ENCODE peak calls at places on chromosomes 13 and 19, in eight cellular contexts. O, E, R, P, Z, W, Y and M are unnamed samples.

GRCh38 chr13:87684850-87685735 is 13.9 kb downstream of the SLITRK5 start:
- DNase-seq in E (no peak), Z (no peak), Y (no peak), R (no peak), P (no peak), W (no peak), O (no peak), M (no peak)

GRCh38 chr13:71712988-71713653 is 153.9 kb downstream of the DACH1 start:
- DNase-seq in Y (peak), O (no peak), W (no peak), R (no peak), E (no peak), Z (peak), P (no peak), M (no peak)

GRCh38 chr13:95509521-95510315 is 42.8 kb upstream of the CLDN10 start:
- DNase-seq in Z (no peak), W (no peak), Y (no peak), E (peak), O (no peak), P (peak), R (no peak), M (no peak)

GRCh38 chr19:11361771-11362731 is 6.8 kb downstream of the PLPPR2 start:
- DNase-seq in Z (no peak), P (no peak), Y (no peak), W (no peak), E (no peak), O (no peak), R (no peak), M (no peak)

GRCh38 chr13:25468330-25469178 is 96.8 kb downstream of the ATP8A2 start:
- DNase-seq in Y (no peak), R (no peak), Z (no peak), E (no peak), W (no peak), O (no peak), P (no peak), M (peak)

GRCh38 chr19:18760440-18761383 is 30.4 kb downstream of the COMP start:
- DNase-seq in Y (no peak), P (no peak), W (no peak), E (no peak), O (no peak), Z (no peak), R (no peak), M (no peak)

GRCh38 chr19:49829200-49829599 is 11.1 kb downstream of the MED25 start:
- DNase-seq in P (no peak), O (no peak), Z (no peak), R (no peak), E (no peak), Y (no peak), W (no peak), M (no peak)

GRCh38 chr13:26230703-26231102 is 8.6 kb upstream of the RNF6 start:
- DNase-seq in R (no peak), E (no peak), O (no peak), P (no peak), Y (no peak), W (no peak), Z (no peak), M (no peak)

GRCh38 chr19:35704218-35704617 is at the start of gene ZBTB32:
- DNase-seq in Y (no peak), W (no peak), O (no peak), R (no peak), E (peak), P (peak), Z (no peak), M (peak)

GRCh38 chr19:19743176-19743575 is 10.3 kb upstream of the ZNF14 start:
- DNase-seq in W (no peak), O (no peak), P (no peak), Z (no peak), Y (no peak), R (no peak), E (no peak), M (no peak)

GRCh38 chr19:2035590-2035991 is 15.5 kb downstream of the MKNK2 start:
- DNase-seq in O (no peak), W (no peak), P (no peak), R (no peak), Z (no peak), E (no peak), Y (no peak), M (no peak)

GRCh38 chr13:27379694-27380596 is 44.5 kb upstream of the GTF3A start:
- DNase-seq in E (peak), P (peak), Z (no peak), W (peak), O (peak), R (no peak), Y (peak), M (peak)

GRCh38 chr19:30518965-30519606 is 146.9 kb downstream of the ZNF536 start:
- DNase-seq in R (no peak), E (no peak), Z (no peak), P (no peak), W (no peak), O (no peak), Y (no peak), M (no peak)

GRCh38 chr13:104372128-104372527 is 1305.9 kb upstream of the SLC10A2 start:
- DNase-seq in W (no peak), Y (no peak), P (no peak), E (no peak), Z (no peak), O (no peak), R (no peak), M (no peak)

GRCh38 chr19:18317998-18318800 is 4.7 kb downstream of the LSM4 start:
- DNase-seq in E (no peak), P (no peak), W (no peak), O (no peak), R (peak), Z (peak), Y (no peak), M (peak)

GRCh38 chr19:8334458-8335342 is 8.4 kb downstream of the KANK3 start:
- DNase-seq in R (peak), W (no peak), E (peak), Y (peak), P (peak), Z (peak), O (peak), M (peak)

GRCh38 chr13:23707674-23708073 is 137.5 kb downstream of the TNFRSF19 start:
- DNase-seq in Z (peak), R (no peak), E (peak), W (no peak), O (no peak), P (peak), Y (peak), M (peak)

GRCh38 chr13:84609716-84610115 is 727.4 kb upstream of the SLITRK1 start:
- DNase-seq in O (no peak), R (no peak), W (no peak), P (peak), E (peak), Z (no peak), Y (no peak), M (no peak)

GRCh38 chr13:41974262-41974900 is 13.5 kb upstream of the VWA8 start:
- DNase-seq in E (no peak), O (no peak), Y (no peak), R (peak), W (no peak), P (no peak), Z (no peak), M (no peak)

GRCh38 chr13:49444517-49445395 is 682 bp downstream of the SETDB2 start:
- DNase-seq in R (peak), Z (no peak), P (peak), Y (peak), O (peak), W (no peak), E (peak), M (peak)

GRCh38 chr19:43532571-43532961 is 422 bp upstream of the ZNF575 start:
- DNase-seq in Y (peak), E (no peak), O (peak), R (no peak), Z (no peak), W (no peak), P (no peak), M (no peak)

GRCh38 chr19:9645466-9645865 is 24.4 kb upstream of the ZNF561 start:
- DNase-seq in Y (no peak), O (no peak), E (no peak), P (no peak), W (no peak), Z (no peak), R (no peak), M (no peak)

GRCh38 chr19:51123381-51124186 is 1.1 kb upstream of the SIGLEC9 start:
- DNase-seq in Y (no peak), Z (no peak), E (no peak), P (no peak), W (no peak), R (peak), O (no peak), M (peak)

GRCh38 chr19:55085923-55086715 is 10.4 kb downstream of the EPS8L1 start:
- DNase-seq in R (no peak), O (no peak), Y (no peak), P (no peak), E (no peak), W (no peak), Z (no peak), M (no peak)

GRCh38 chr19:51127032-51127431 is 2.3 kb downstream of the SIGLEC9 start:
- DNase-seq in W (no peak), E (no peak), R (no peak), Y (no peak), O (no peak), P (no peak), Z (no peak), M (no peak)

GRCh38 chr19:33302974-33303790 is 848 bp upstream of the CEBPA start:
- DNase-seq in Z (no peak), E (peak), R (no peak), P (peak), O (peak), W (no peak), Y (peak), M (peak)

GRCh38 chr19:41843371-41843770 is 1.1 kb downstream of the LYPD4 start:
- DNase-seq in R (no peak), P (no peak), E (no peak), O (no peak), W (no peak), Y (no peak), Z (no peak), M (no peak)

GRCh38 chr19:1408300-1409203 is 1.2 kb downstream of the DAZAP1 start:
- DNase-seq in R (peak), Y (peak), P (peak), E (peak), W (peak), O (peak), Z (no peak), M (peak)

GRCh38 chr13:111080642-111081041 is 34.5 kb upstream of the ARHGEF7 start:
- DNase-seq in E (no peak), Y (no peak), O (no peak), Z (no peak), P (no peak), W (no peak), R (no peak), M (no peak)

GRCh38 chr19:5138606-5139594 is 170.0 kb downstream of the KDM4B start:
- DNase-seq in P (peak), R (peak), Z (peak), Y (no peak), W (peak), O (no peak), E (peak), M (peak)

GRCh38 chr13:37187110-37187509 is 81.6 kb upstream of the CSNK1A1L start:
- DNase-seq in Y (no peak), E (no peak), R (no peak), W (no peak), O (no peak), Z (no peak), P (no peak), M (no peak)